ENCODE peak calls at places on chromosome 22, in eight cellular contexts. R is GM19239; Q is activated naive CD4-positive, alpha-beta T cell; G is caudate nucleus; P is GM23248; K is AG10803; I is HuH-7.5; X is activated CD8-positive, alpha-beta memory T cell treated with anti-CD3 and anti-CD28 coated beads for 48 hours. N is an unnamed sample.
A peak's percentile ranks its signal among the peaks of the same experiment; 100 is the strongest.

GRCh38 chr22:20038574-20038973 is 17.7 kb downstream of the TANGO2 start:
- DNase-seq in R (no peak), K (no peak), P (no peak), X (no peak), I (no peak), Q (no peak), G (no peak), N (no peak)

GRCh38 chr22:46038516-46039430 is 61.8 kb upstream of the WNT7B start:
- DNase-seq in G (no peak), P (no peak), X (no peak), R (no peak), K (no peak), I (no peak), Q (no peak), N (no peak)

GRCh38 chr22:42026705-42027104 is 28.1 kb downstream of the WBP2NL start:
- DNase-seq in Q (no peak), P (no peak), G (no peak), I (no peak), K (no peak), X (no peak), R (no peak), N (no peak)

GRCh38 chr22:47168441-47168840 is 406.0 kb downstream of the TBC1D22A start:
- DNase-seq in I (no peak), R (no peak), P (no peak), G (no peak), X (no peak), K (no peak), Q (no peak), N (no peak)

GRCh38 chr22:28988455-28988854 is 73.2 kb downstream of the C22orf31 start:
- DNase-seq in P (no peak), Q (no peak), I (no peak), X (no peak), G (no peak), R (no peak), K (no peak), N (no peak)

GRCh38 chr22:36336246-36337182 is 51.3 kb downstream of the MYH9 start:
- DNase-seq in K (no peak), I (no peak), G (no peak), R (no peak), P (no peak), X (no peak), Q (no peak), N (no peak)

GRCh38 chr22:47914481-47915097 is 1152.1 kb downstream of the TBC1D22A start:
- DNase-seq in P (no peak), G (no peak), K (no peak), I (no peak), R (no peak), Q (no peak), X (no peak), N (no peak)

GRCh38 chr22:23098230-23098705 is 27.9 kb downstream of the GNAZ start:
- DNase-seq in K (no peak), Q (no peak), G (no peak), R (no peak), P (no peak), I (no peak), X (no peak), N (no peak)

GRCh38 chr22:36236338-36237319 is 2.7 kb downstream of the APOL2 start:
- DNase-seq in R (no peak), P (no peak), K (no peak), Q (no peak), X (no peak), I (no peak), G (no peak), N (no peak)

GRCh38 chr22:30325724-30326703 is 727 bp downstream of the TBC1D10A start:
- DNase-seq in Q (no peak), P (peak; percentile 56), X (no peak), G (no peak), I (peak; percentile 43), K (no peak), R (no peak), N (no peak)

GRCh38 chr22:38406617-38407016 is 48.4 kb downstream of the KCNJ4 start:
- DNase-seq in K (peak; percentile 40), P (peak; percentile 59), R (no peak), I (no peak), G (no peak), X (no peak), Q (no peak), N (no peak)

GRCh38 chr22:36295247-36295646 is 42.3 kb downstream of the APOL1 start:
- DNase-seq in Q (no peak), R (no peak), I (no peak), X (no peak), P (no peak), K (no peak), G (no peak), N (no peak)

GRCh38 chr22:19478466-19479357 is at the start of gene UFD1:
- DNase-seq in R (peak; percentile 67), X (peak; percentile 66), K (peak; percentile 84), G (peak; percentile 12), I (peak; percentile 61), Q (peak; percentile 42), P (peak; percentile 88), N (peak; percentile 71)